ENCODE peak calls at places on chromosomes 4 and X, in nine cellular contexts. One of them, this sample, is unnamed.

GRCh38 chr4:64821612-64822011 is 412.4 kb upstream of the TECRL start:
- DNase-seq in OCI-LY7: no peak
- DNase-seq in IMR-90: no peak
- DNase-seq in K562: no peak
- DNase-seq in endothelial cell of umbilical vein: no peak
- DNase-seq in fibroblast of lung: no peak
- DNase-seq in astrocyte: no peak
- DNase-seq in hepatocyte: no peak
- DNase-seq in mammary epithelial cell: no peak
- DNase-seq in this sample: no peak

GRCh38 chr4:48746608-48747374 is 33.3 kb downstream of the FRYL start:
- DNase-seq in OCI-LY7: no peak
- DNase-seq in IMR-90: no peak
- DNase-seq in K562: no peak
- DNase-seq in endothelial cell of umbilical vein: no peak
- DNase-seq in fibroblast of lung: no peak
- DNase-seq in astrocyte: no peak
- DNase-seq in hepatocyte: no peak
- DNase-seq in mammary epithelial cell: peak
- DNase-seq in this sample: no peak

GRCh38 chrX:64975491-64975890 is 759 bp downstream of the ZC4H2 start:
- DNase-seq in OCI-LY7: peak
- DNase-seq in IMR-90: no peak
- DNase-seq in K562: no peak
- DNase-seq in endothelial cell of umbilical vein: peak
- DNase-seq in fibroblast of lung: peak
- DNase-seq in astrocyte: peak
- DNase-seq in hepatocyte: peak
- DNase-seq in mammary epithelial cell: peak
- DNase-seq in this sample: peak

GRCh38 chrX:101507372-101507771 is 22.1 kb downstream of the ARMCX4 start:
- DNase-seq in OCI-LY7: no peak
- DNase-seq in IMR-90: no peak
- DNase-seq in K562: no peak
- DNase-seq in endothelial cell of umbilical vein: no peak
- DNase-seq in fibroblast of lung: no peak
- DNase-seq in astrocyte: no peak
- DNase-seq in hepatocyte: no peak
- DNase-seq in mammary epithelial cell: peak
- DNase-seq in this sample: no peak

GRCh38 chr4:116561717-116562116 is 523.7 kb downstream of the TRAM1L1 start:
- DNase-seq in OCI-LY7: no peak
- DNase-seq in IMR-90: no peak
- DNase-seq in K562: no peak
- DNase-seq in endothelial cell of umbilical vein: no peak
- DNase-seq in fibroblast of lung: no peak
- DNase-seq in astrocyte: no peak
- DNase-seq in hepatocyte: no peak
- DNase-seq in mammary epithelial cell: no peak
- DNase-seq in this sample: no peak

GRCh38 chrX:100512471-100512870 is 72.3 kb upstream of the TNMD start:
- DNase-seq in OCI-LY7: peak
- DNase-seq in IMR-90: peak
- DNase-seq in K562: peak
- DNase-seq in endothelial cell of umbilical vein: peak
- DNase-seq in fibroblast of lung: peak
- DNase-seq in astrocyte: no peak
- DNase-seq in hepatocyte: peak
- DNase-seq in mammary epithelial cell: peak
- DNase-seq in this sample: peak

GRCh38 chr4:24912252-24913098 is at the start of gene CCDC149:
- DNase-seq in OCI-LY7: no peak
- DNase-seq in IMR-90: peak
- DNase-seq in K562: peak
- DNase-seq in endothelial cell of umbilical vein: peak
- DNase-seq in fibroblast of lung: peak
- DNase-seq in astrocyte: peak
- DNase-seq in hepatocyte: peak
- DNase-seq in mammary epithelial cell: peak
- DNase-seq in this sample: peak

GRCh38 chr4:100949350-100949935 is 397.9 kb downstream of the PPP3CA start:
- DNase-seq in OCI-LY7: no peak
- DNase-seq in IMR-90: no peak
- DNase-seq in K562: no peak
- DNase-seq in endothelial cell of umbilical vein: no peak
- DNase-seq in fibroblast of lung: no peak
- DNase-seq in astrocyte: peak
- DNase-seq in hepatocyte: peak
- DNase-seq in mammary epithelial cell: peak
- DNase-seq in this sample: no peak

GRCh38 chr4:37903901-37904300 is 13.0 kb downstream of the TBC1D1 start:
- DNase-seq in OCI-LY7: no peak
- DNase-seq in IMR-90: no peak
- DNase-seq in K562: no peak
- DNase-seq in endothelial cell of umbilical vein: no peak
- DNase-seq in fibroblast of lung: no peak
- DNase-seq in astrocyte: no peak
- DNase-seq in hepatocyte: no peak
- DNase-seq in mammary epithelial cell: no peak
- DNase-seq in this sample: no peak

GRCh38 chr4:82031386-82031785 is 342.4 kb downstream of the HNRNPD start:
- DNase-seq in OCI-LY7: no peak
- DNase-seq in IMR-90: no peak
- DNase-seq in K562: no peak
- DNase-seq in endothelial cell of umbilical vein: no peak
- DNase-seq in fibroblast of lung: no peak
- DNase-seq in astrocyte: no peak
- DNase-seq in hepatocyte: no peak
- DNase-seq in mammary epithelial cell: no peak
- DNase-seq in this sample: no peak

GRCh38 chr4:123417813-123418212 is 21.2 kb downstream of the SPRY1 start:
- DNase-seq in OCI-LY7: no peak
- DNase-seq in IMR-90: no peak
- DNase-seq in K562: no peak
- DNase-seq in endothelial cell of umbilical vein: no peak
- DNase-seq in fibroblast of lung: no peak
- DNase-seq in astrocyte: no peak
- DNase-seq in hepatocyte: no peak
- DNase-seq in mammary epithelial cell: no peak
- DNase-seq in this sample: no peak
- H2AFZ ChIP-seq in OCI-LY7: no peak
- H2AFZ ChIP-seq in IMR-90: no peak
- H2AFZ ChIP-seq in K562: peak
- H2AFZ ChIP-seq in endothelial cell of umbilical vein: no peak
- H2AFZ ChIP-seq in fibroblast of lung: no peak
- H2AFZ ChIP-seq in astrocyte: no peak
- H2AFZ ChIP-seq in hepatocyte: no peak
- H2AFZ ChIP-seq in mammary epithelial cell: peak
- H2AFZ ChIP-seq in this sample: no peak

DNA sequence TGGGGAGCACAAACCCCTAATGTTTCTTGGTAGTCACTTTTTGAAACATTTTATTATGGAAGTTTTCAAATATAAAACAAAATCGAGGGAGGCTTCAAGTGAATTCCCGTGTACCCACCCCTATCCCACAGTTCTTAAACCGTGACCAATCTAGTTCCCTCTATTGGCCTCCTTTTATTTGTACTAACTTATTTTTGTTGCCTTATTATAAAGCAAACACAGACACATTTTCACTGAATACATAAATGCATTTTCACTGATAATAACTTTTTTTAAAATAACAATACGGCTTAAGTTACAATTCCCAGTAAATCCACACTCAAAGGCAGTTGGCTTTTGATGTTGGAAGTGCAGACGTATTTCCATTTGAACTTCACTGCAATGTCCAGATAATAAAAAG is 9.3 kb downstream of the HMX1 start:
- DNase-seq in OCI-LY7: no peak
- DNase-seq in IMR-90: no peak
- DNase-seq in K562: no peak
- DNase-seq in endothelial cell of umbilical vein: no peak
- DNase-seq in fibroblast of lung: no peak
- DNase-seq in astrocyte: no peak
- DNase-seq in hepatocyte: no peak
- DNase-seq in mammary epithelial cell: no peak
- DNase-seq in this sample: no peak
- H3K4me2 ChIP-seq in OCI-LY7: no peak
- H3K4me2 ChIP-seq in IMR-90: no peak
- H3K4me2 ChIP-seq in K562: no peak
- H3K4me2 ChIP-seq in endothelial cell of umbilical vein: no peak
- H3K4me2 ChIP-seq in fibroblast of lung: no peak
- H3K4me2 ChIP-seq in astrocyte: no peak
- H3K4me2 ChIP-seq in hepatocyte: no peak
- H3K4me2 ChIP-seq in mammary epithelial cell: no peak
- H3K4me2 ChIP-seq in this sample: no peak

GRCh38 chr4:39660045-39660444 is 21.4 kb upstream of the SMIM14 start:
- DNase-seq in OCI-LY7: no peak
- DNase-seq in IMR-90: no peak
- DNase-seq in K562: no peak
- DNase-seq in endothelial cell of umbilical vein: no peak
- DNase-seq in fibroblast of lung: no peak
- DNase-seq in astrocyte: no peak
- DNase-seq in hepatocyte: no peak
- DNase-seq in mammary epithelial cell: peak
- DNase-seq in this sample: no peak

GRCh38 chr4:39658756-39659155 is 20.1 kb upstream of the SMIM14 start:
- DNase-seq in OCI-LY7: no peak
- DNase-seq in IMR-90: peak
- DNase-seq in K562: no peak
- DNase-seq in endothelial cell of umbilical vein: no peak
- DNase-seq in fibroblast of lung: peak
- DNase-seq in astrocyte: no peak
- DNase-seq in hepatocyte: no peak
- DNase-seq in mammary epithelial cell: no peak
- DNase-seq in this sample: no peak

GRCh38 chr4:39655866-39656265 is 17.2 kb upstream of the SMIM14 start:
- DNase-seq in OCI-LY7: no peak
- DNase-seq in IMR-90: peak
- DNase-seq in K562: no peak
- DNase-seq in endothelial cell of umbilical vein: no peak
- DNase-seq in fibroblast of lung: peak
- DNase-seq in astrocyte: no peak
- DNase-seq in hepatocyte: no peak
- DNase-seq in mammary epithelial cell: peak
- DNase-seq in this sample: no peak

GRCh38 chr4:39657465-39657864 is 18.8 kb upstream of the SMIM14 start:
- DNase-seq in OCI-LY7: peak
- DNase-seq in IMR-90: no peak
- DNase-seq in K562: no peak
- DNase-seq in endothelial cell of umbilical vein: no peak
- DNase-seq in fibroblast of lung: no peak
- DNase-seq in astrocyte: no peak
- DNase-seq in hepatocyte: no peak
- DNase-seq in mammary epithelial cell: peak
- DNase-seq in this sample: no peak

GRCh38 chr4:39655206-39655605 is 16.5 kb upstream of the SMIM14 start:
- DNase-seq in OCI-LY7: no peak
- DNase-seq in IMR-90: peak
- DNase-seq in K562: no peak
- DNase-seq in endothelial cell of umbilical vein: no peak
- DNase-seq in fibroblast of lung: peak
- DNase-seq in astrocyte: no peak
- DNase-seq in hepatocyte: no peak
- DNase-seq in mammary epithelial cell: no peak
- DNase-seq in this sample: no peak
- H2AFZ ChIP-seq in OCI-LY7: no peak
- H2AFZ ChIP-seq in IMR-90: no peak
- H2AFZ ChIP-seq in K562: no peak
- H2AFZ ChIP-seq in endothelial cell of umbilical vein: no peak
- H2AFZ ChIP-seq in fibroblast of lung: no peak
- H2AFZ ChIP-seq in astrocyte: no peak
- H2AFZ ChIP-seq in hepatocyte: no peak
- H2AFZ ChIP-seq in mammary epithelial cell: no peak
- H2AFZ ChIP-seq in this sample: no peak

GRCh38 chrX:57929373-57929772 is 19.1 kb upstream of the ZXDA start:
- DNase-seq in OCI-LY7: peak
- DNase-seq in IMR-90: peak
- DNase-seq in K562: no peak
- DNase-seq in endothelial cell of umbilical vein: peak
- DNase-seq in fibroblast of lung: peak
- DNase-seq in astrocyte: no peak
- DNase-seq in hepatocyte: no peak
- DNase-seq in mammary epithelial cell: peak
- DNase-seq in this sample: peak

GRCh38 chrX:57930051-57930450 is 19.8 kb upstream of the ZXDA start:
- DNase-seq in OCI-LY7: no peak
- DNase-seq in IMR-90: peak
- DNase-seq in K562: no peak
- DNase-seq in endothelial cell of umbilical vein: no peak
- DNase-seq in fibroblast of lung: no peak
- DNase-seq in astrocyte: no peak
- DNase-seq in hepatocyte: no peak
- DNase-seq in mammary epithelial cell: peak
- DNase-seq in this sample: no peak

DNA sequence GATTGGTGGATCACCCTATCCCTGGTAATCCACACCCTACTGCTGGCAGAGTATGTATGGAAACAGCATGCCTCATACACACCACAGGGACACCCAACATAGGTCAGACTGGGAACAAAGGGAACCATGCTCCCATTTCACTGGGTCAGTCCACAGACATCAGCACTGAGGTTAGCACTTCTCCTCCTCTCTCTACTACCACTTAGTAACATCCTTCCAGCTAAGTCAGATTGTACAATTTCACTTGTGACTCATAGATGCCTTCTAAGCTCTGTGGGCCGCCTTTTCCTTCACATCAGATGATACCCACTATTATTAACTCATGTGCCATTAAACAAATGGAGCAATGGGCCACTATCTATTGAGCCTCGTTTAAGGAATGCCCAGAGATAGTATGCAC is 15.5 kb upstream of the ZXDA start:
- DNase-seq in OCI-LY7: no peak
- DNase-seq in IMR-90: no peak
- DNase-seq in K562: no peak
- DNase-seq in endothelial cell of umbilical vein: no peak
- DNase-seq in fibroblast of lung: no peak
- DNase-seq in astrocyte: no peak
- DNase-seq in hepatocyte: no peak
- DNase-seq in mammary epithelial cell: no peak
- DNase-seq in this sample: no peak
- H3K4me2 ChIP-seq in OCI-LY7: no peak
- H3K4me2 ChIP-seq in IMR-90: no peak
- H3K4me2 ChIP-seq in K562: no peak
- H3K4me2 ChIP-seq in endothelial cell of umbilical vein: no peak
- H3K4me2 ChIP-seq in fibroblast of lung: no peak
- H3K4me2 ChIP-seq in astrocyte: no peak
- H3K4me2 ChIP-seq in hepatocyte: no peak
- H3K4me2 ChIP-seq in mammary epithelial cell: no peak
- H3K4me2 ChIP-seq in this sample: no peak

This sample was measured in neural progenitor cell.